ENCODE peak calls at places on chromosome 15, in five cellular contexts. F is H54, E is GM10248, N is RKO, Q is NCI-H446. U is an unnamed sample.

GRCh38 chr15:67794832-67795574 is 30.3 kb upstream of the SKOR1 start:
- DNase-seq in F (no peak), E (no peak), N (no peak), Q (no peak), U (no peak)

GRCh38 chr15:40338041-40338657 is 2.6 kb downstream of the CCDC9B start:
- DNase-seq in F (no peak), E (peak; percentile 91), N (peak; percentile 84), Q (peak; percentile 52), U (peak; percentile 77)

GRCh38 chr15:40506964-40507571 is 36.3 kb downstream of the CHST14 start:
- DNase-seq in F (peak; percentile 80), E (peak; percentile 81), N (peak; percentile 74), Q (peak; percentile 51), U (peak; percentile 75)

GRCh38 chr15:66008920-66009572 is 139.8 kb downstream of the RAB11A start:
- DNase-seq in F (peak; percentile 32), E (no peak), N (peak; percentile 3), Q (no peak), U (no peak)

GRCh38 chr15:70094690-70095311 is 2.9 kb downstream of the TLE3 start:
- DNase-seq in F (no peak), E (no peak), N (no peak), Q (no peak), U (no peak)

GRCh38 chr15:91186892-91187644 is 87.0 kb downstream of the SV2B start:
- DNase-seq in F (no peak), E (no peak), N (peak; percentile 49), Q (no peak), U (no peak)

GRCh38 chr15:67801926-67802914 is 23.1 kb upstream of the SKOR1 start:
- DNase-seq in F (no peak), E (no peak), N (no peak), Q (no peak), U (no peak)

GRCh38 chr15:71807691-71808091 is 2.7 kb upstream of the NR2E3 start:
- DNase-seq in F (no peak), E (no peak), N (no peak), Q (no peak), U (no peak)

GRCh38 chr15:91348812-91349500 is 248.9 kb downstream of the SV2B start:
- DNase-seq in F (no peak), E (no peak), N (no peak), Q (peak; percentile 75), U (no peak)

GRCh38 chr15:64782751-64783150 is 7.4 kb upstream of the RBPMS2 start:
- DNase-seq in F (no peak), E (no peak), N (no peak), Q (no peak), U (no peak)

GRCh38 chr15:100328796-100329195 is 13.0 kb downstream of the ADAMTS17 start:
- DNase-seq in F (no peak), E (no peak), N (no peak), Q (no peak), U (no peak)

GRCh38 chr15:51801391-51801835 is 28.0 kb upstream of the TMOD3 start:
- DNase-seq in F (peak; percentile 21), E (peak; percentile 24), N (peak; percentile 52), Q (peak; percentile 67), U (no peak)

GRCh38 chr15:28281876-28282275 is 40.1 kb downstream of the HERC2 start:
- DNase-seq in F (no peak), E (no peak), N (no peak), Q (no peak), U (no peak)

GRCh38 chr15:35540885-35541284 is 5.1 kb downstream of the DPH6 start:
- DNase-seq in F (no peak), E (no peak), N (no peak), Q (no peak), U (no peak)

GRCh38 chr15:101114610-101115009 is 137.2 kb downstream of the CHSY1 start:
- DNase-seq in F (no peak), E (no peak), N (no peak), Q (no peak), U (no peak)

GRCh38 chr15:34318277-34319079 is 19.1 kb downstream of the SLC12A6 start:
- DNase-seq in F (peak; percentile 35), E (peak; percentile 39), N (peak; percentile 67), Q (no peak), U (no peak)

GRCh38 chr15:68151277-68151676 is 53.9 kb downstream of the CALML4 start:
- DNase-seq in F (no peak), E (no peak), N (no peak), Q (no peak), U (no peak)

GRCh38 chr15:71011503-71012155 is 103.6 kb upstream of the THSD4 start:
- DNase-seq in F (no peak), E (no peak), N (peak; percentile 66), Q (peak; percentile 5), U (no peak)

U was measured in activated naive CD8-positive, alpha-beta T cell treated with anti-CD3 and anti-CD28 coated beads, Interleukin-2, amount 10 ng/mL, durations not matched to agents 7 days and 5 days.